ENCODE peak calls at places on chromosomes 12 and 14, in four cellular contexts. S, Z, C and R are unnamed samples.
A peak's percentile ranks its signal among the peaks of the same experiment; 100 is the strongest.

GRCh38 chr12:105166736-105167135 is 59.2 kb downstream of the WASHC4 start:
- DNase-seq in S (no peak), C (no peak), Z (no peak), R (no peak)

GRCh38 chr12:29769162-29769820 is 14.5 kb downstream of the TMTC1 start:
- DNase-seq in C (no peak), S (no peak), Z (no peak), R (no peak)

GRCh38 chr12:6950401-6950801 is 755 bp upstream of the PTPN6 start:
- DNase-seq in S (no peak), Z (peak; percentile 49), C (no peak), R (peak; percentile 28)

GRCh38 chr14:26554069-26554772 is 43.6 kb downstream of the NOVA1 start:
- DNase-seq in C (no peak), S (no peak), Z (no peak), R (no peak)

GRCh38 chr14:64715628-64716412 is 11.6 kb downstream of the PLEKHG3 start:
- DNase-seq in Z (no peak), S (no peak), C (peak; percentile 68), R (no peak)

GRCh38 chr12:92432724-92433281 is 270.0 kb upstream of the PLEKHG7 start:
- DNase-seq in C (no peak), S (no peak), Z (no peak), R (no peak)

GRCh38 chr12:47277972-47278448 is 198.3 kb upstream of the AMIGO2 start:
- DNase-seq in Z (no peak), S (no peak), C (no peak), R (no peak)

GRCh38 chr14:105072892-105073719 is 7.9 kb upstream of the GPR132 start:
- DNase-seq in S (peak; percentile 46), C (peak; percentile 56), Z (no peak), R (no peak)

GRCh38 chr14:88228519-88229236 is 94.4 kb downstream of the KCNK10 start:
- DNase-seq in C (no peak), Z (no peak), S (no peak), R (no peak)

DNA sequence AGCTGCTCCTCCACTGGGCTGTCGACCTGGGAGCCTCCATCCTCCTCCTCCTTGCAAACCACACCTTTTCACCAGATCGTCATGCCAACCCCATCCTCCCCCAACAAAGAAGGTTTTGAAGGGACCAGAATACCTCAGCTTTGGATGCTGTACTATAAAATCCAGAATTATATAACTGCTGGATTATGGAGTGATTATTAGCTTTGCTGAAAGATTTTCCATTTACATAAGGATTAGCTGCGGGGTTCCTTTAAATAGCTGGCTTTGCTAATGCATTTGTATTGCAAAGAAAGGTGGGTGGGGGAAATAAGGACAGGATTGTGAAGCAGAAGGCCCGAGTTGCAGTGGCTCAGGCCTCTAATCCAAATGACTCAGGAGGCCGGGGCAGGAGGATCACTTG is 36.6 kb downstream of the ESRRB start:
- DNase-seq in C (no peak), S (no peak), Z (no peak), R (no peak)
- H3K27me3 ChIP-seq in C (no peaks in the 10 kb centered on the region), S (no peaks in the 10 kb centered on the region), Z (peaks cover 26% of the 10 kb centered on the region), R (peaks cover 31% of the 10 kb centered on the region)

GRCh38 chr14:41824441-41824840 is 217.8 kb downstream of the LRFN5 start:
- DNase-seq in C (no peak), S (no peak), Z (no peak), R (no peak)
- TF ChIP-seq CTCF in C (no peak), S (no peak), Z (no peak), R (no peak)

GRCh38 chr12:132436791-132437251 is 53.1 kb upstream of the FBRSL1 start:
- DNase-seq in S (no peak), Z (no peak), C (no peak), R (no peak)
- H3K27me3 ChIP-seq in S (no peaks in the 10 kb centered on the region), Z (peaks cover 4% of the 10 kb centered on the region), C (no peaks in the 10 kb centered on the region), R (peaks cover 18% of the 10 kb centered on the region)

GRCh38 chr14:95226801-95227200 is 69.5 kb upstream of the DICER1 start:
- DNase-seq in C (no peak), Z (no peak), S (no peak), R (no peak)

GRCh38 chr14:95228240-95228639 is 70.9 kb upstream of the DICER1 start:
- DNase-seq in S (no peak), C (no peak), Z (no peak), R (no peak)

GRCh38 chr14:95229749-95230148 is 72.4 kb upstream of the DICER1 start:
- DNase-seq in C (no peak), S (no peak), Z (no peak), R (no peak)

GRCh38 chr14:95225251-95225887 is 68.0 kb upstream of the DICER1 start:
- DNase-seq in Z (no peak), C (no peak), S (no peak), R (no peak)

DNA sequence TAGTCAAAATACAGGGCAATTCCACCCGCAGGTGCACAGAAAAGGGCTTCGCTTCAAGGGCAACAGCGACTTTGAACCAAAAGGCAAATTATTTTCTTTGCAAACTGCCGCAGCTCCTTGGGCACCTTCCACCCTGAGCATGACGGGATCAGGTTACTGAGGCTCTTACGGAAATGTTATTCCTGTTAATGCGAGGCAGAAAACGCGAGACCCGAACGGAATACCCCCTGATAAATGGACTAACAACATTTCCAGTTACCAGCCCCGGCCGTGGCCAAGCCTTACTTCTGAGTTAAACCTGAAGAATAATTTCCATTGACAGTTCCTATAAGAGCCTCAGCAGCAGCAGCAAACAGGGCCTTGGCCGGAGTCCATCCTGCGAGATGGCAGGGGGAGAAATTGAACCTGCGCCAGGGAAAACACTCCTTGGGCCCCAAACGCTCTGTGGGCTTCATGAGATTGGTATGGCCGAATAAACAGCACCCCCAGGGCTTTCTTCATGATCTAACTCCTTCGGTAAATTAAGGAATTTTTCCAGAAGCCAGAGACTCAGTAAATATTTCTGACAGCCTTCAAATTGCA is 70.0 kb upstream of the DICER1 start:
- DNase-seq in S (no peak), Z (no peak), C (no peak), R (no peak)
- TF ChIP-seq CTCF in S (no peak), Z (no peak), C (no peak), R (no peak)

DNA sequence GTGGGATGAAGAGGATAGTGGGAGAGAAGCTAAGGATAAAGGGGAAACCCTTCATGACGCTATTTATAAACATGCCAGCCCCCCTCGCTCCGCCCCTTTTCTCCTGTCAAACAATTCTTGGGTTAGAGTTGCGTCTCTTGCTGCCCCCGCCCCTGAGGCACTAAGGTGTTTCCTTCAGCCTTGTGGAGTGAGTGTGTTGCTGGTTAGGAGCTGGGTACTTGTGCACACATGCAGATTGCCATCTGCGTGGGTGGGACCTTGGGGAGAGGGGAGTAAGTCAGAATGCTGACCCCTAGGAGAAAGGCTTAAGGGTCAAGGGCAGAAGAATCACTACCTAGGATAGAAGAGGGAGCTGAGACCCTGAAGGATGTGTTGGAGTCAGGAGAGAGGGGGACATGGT is 5.4 kb downstream of the FOXJ2 start:
- DNase-seq in Z (no peak), S (no peak), C (no peak), R (no peak)
- H3K27me3 ChIP-seq in Z (no peaks in the 10 kb centered on the region), S (no peaks in the 10 kb centered on the region), C (no peaks in the 10 kb centered on the region), R (no peaks in the 10 kb centered on the region)